ENCODE peak calls at places on chromosomes 7 and 10, in eight cellular contexts. F, U, W, J, C, Y, M and X are unnamed samples.

GRCh38 chr10:71621263-71621751 is 98.3 kb downstream of the C10orf105 start:
- DNase-seq in F (no peak), U (no peak), W (no peak), J (peak; percentile 52), C (no peak), Y (no peak), M (no peak), X (no peak)

GRCh38 chr10:18113881-18114280 is 26.3 kb upstream of the CACNB2 start:
- DNase-seq in F (no peak), U (no peak), W (peak; percentile 33), J (no peak), C (no peak), Y (peak; percentile 70), M (no peak), X (no peak)

GRCh38 chr7:151448261-151449252 is 8.6 kb upstream of the CRYGN start:
- DNase-seq in F (peak; percentile 72), U (peak; percentile 56), W (peak; percentile 66), J (peak; percentile 71), C (no peak), Y (peak; percentile 75), M (peak; percentile 76), X (peak; percentile 91)

GRCh38 chr7:37050801-37051200 is 326.5 kb upstream of the AOAH start:
- DNase-seq in F (peak; percentile 61), U (no peak), W (no peak), J (no peak), C (no peak), Y (no peak), M (no peak), X (no peak)

GRCh38 chr7:98372993-98373392 is 27.9 kb downstream of the BAIAP2L1 start:
- DNase-seq in F (no peak), U (no peak), W (peak; percentile 89), J (no peak), C (no peak), Y (no peak), M (peak; percentile 23), X (no peak)

GRCh38 chr7:47371733-47372368 is 210.1 kb downstream of the TNS3 start:
- DNase-seq in F (peak; percentile 32), U (peak; percentile 76), W (peak; percentile 58), J (peak; percentile 88), C (no peak), Y (no peak), M (peak; percentile 65), X (no peak)

GRCh38 chr10:47261121-47261520 is 38.9 kb upstream of the GDF10 start:
- DNase-seq in F (no peak), U (no peak), W (no peak), J (no peak), C (no peak), Y (peak; percentile 85), M (no peak), X (peak; percentile 61)

GRCh38 chr10:102394801-102395676 is 466 bp upstream of the NFKB2 start:
- DNase-seq in F (peak; percentile 91), U (peak; percentile 89), W (peak; percentile 88), J (peak; percentile 87), C (peak; percentile 61), Y (peak; percentile 91), M (peak; percentile 91), X (peak; percentile 94)

DNA sequence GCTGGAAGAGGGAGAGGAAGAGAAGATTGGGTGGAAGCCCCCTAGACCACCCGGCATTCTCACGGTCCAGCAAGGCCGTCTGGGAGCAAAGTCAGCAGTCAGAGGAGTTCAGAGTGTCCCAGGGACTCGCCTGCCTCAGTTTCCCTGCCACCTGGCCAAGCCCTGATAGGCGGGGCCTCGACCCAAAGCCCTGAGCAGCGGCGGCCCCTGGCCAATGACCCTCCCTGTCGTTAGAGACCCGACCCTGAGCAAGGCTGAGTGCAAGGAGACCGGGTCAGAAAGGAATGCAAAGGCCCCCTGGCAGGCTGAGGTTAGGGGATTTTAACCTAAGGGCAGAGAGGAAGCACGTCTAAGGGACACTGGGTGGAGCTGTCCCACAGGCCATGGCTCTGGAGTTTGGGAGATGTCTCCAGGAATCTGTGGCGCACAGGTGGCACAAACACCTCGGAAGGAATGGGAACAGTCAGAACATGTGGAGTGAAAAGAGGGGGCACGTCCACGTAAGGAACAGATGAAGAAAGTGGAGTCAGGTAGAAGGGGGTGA is 196.8 kb upstream of the PDE1C start:
- DNase-seq in F (no peak), U (no peak), W (no peak), J (no peak), C (no peak), Y (no peak), M (no peak), X (no peak)
- TF ChIP-seq CTCF in F (no peak), U (no peak), W (no peak), J (no peak), C (no peak), Y (no peak), M (no peak), X (no peak)

GRCh38 chr7:82109288-82109687 is 334.3 kb downstream of the CACNA2D1 start:
- DNase-seq in F (peak; percentile 88), U (no peak), W (peak; percentile 41), J (no peak), C (no peak), Y (no peak), M (peak; percentile 71), X (no peak)

GRCh38 chr7:82110146-82110823 is 333.3 kb downstream of the CACNA2D1 start:
- DNase-seq in F (no peak), U (no peak), W (no peak), J (no peak), C (no peak), Y (no peak), M (no peak), X (no peak)

GRCh38 chr7:82105463-82105862 is 335.6 kb upstream of the HGF start:
- DNase-seq in F (peak; percentile 78), U (no peak), W (peak; percentile 76), J (no peak), C (peak; percentile 16), Y (no peak), M (peak; percentile 58), X (no peak)
- TF ChIP-seq CTCF in F (no peak), U (no peak), W (no peak), J (no peak), C (no peak), Y (no peak), M (no peak), X (no peak)

GRCh38 chr7:130069179-130069977 is 956 bp upstream of the KLHDC10 start:
- DNase-seq in F (no peak), U (no peak), W (no peak), J (no peak), C (no peak), Y (no peak), M (no peak), X (no peak)

GRCh38 chr7:130071701-130072622 is 1.6 kb downstream of the KLHDC10 start:
- DNase-seq in F (peak; percentile 86), U (peak; percentile 50), W (peak; percentile 88), J (peak; percentile 63), C (peak; percentile 80), Y (peak; percentile 89), M (peak; percentile 92), X (peak; percentile 71)

GRCh38 chr7:130070900-130071622 is 727 bp downstream of the KLHDC10 start:
- DNase-seq in F (peak; percentile 21), U (no peak), W (no peak), J (no peak), C (no peak), Y (no peak), M (peak; percentile 45), X (no peak)

GRCh38 chr7:130065500-130066152 is 4.7 kb upstream of the KLHDC10 start:
- DNase-seq in F (no peak), U (no peak), W (no peak), J (no peak), C (no peak), Y (no peak), M (peak; percentile 26), X (no peak)

GRCh38 chr7:130069978-130070899 is at the start of gene KLHDC10:
- DNase-seq in F (peak; percentile 99), U (peak; percentile 97), W (peak; percentile 99), J (peak; percentile 98), C (peak; percentile 98), Y (peak; percentile 100), M (peak; percentile 99), X (peak; percentile 98)
- TF ChIP-seq CTCF in F (no peak), U (no peak), W (no peak), J (no peak), C (no peak), Y (no peak), M (no peak), X (no peak)

GRCh38 chr7:55288070-55288824 is 76.9 kb upstream of the LANCL2 start:
- DNase-seq in F (no peak), U (no peak), W (no peak), J (no peak), C (no peak), Y (no peak), M (peak; percentile 29), X (no peak)
- TF ChIP-seq CTCF in F (no peak), U (no peak), W (no peak), J (no peak), C (no peak), Y (no peak), M (no peak), X (no peak)